ENCODE peak calls at places on chromosome X, in six cellular contexts. W, P, T, S, K and A are unnamed samples.

GRCh38 chrX:10017866-10018265 is 50.7 kb downstream of the CLDN34 start:
- DNase-seq in W (no peak), S (no peak), P (no peak), K (no peak), T (no peak), A (no peak)

GRCh38 chrX:1261285-1261684 is 7.3 kb upstream of the CSF2RA start:
- DNase-seq in W (no peak), K (no peak), T (no peak), P (no peak), S (no peak), A (no peak)

GRCh38 chrX:64188901-64189300 is 16.6 kb downstream of the AMER1 start:
- DNase-seq in P (no peak), S (no peak), K (no peak), W (no peak), T (no peak), A (no peak)

GRCh38 chrX:24563291-24564010 is 83.7 kb downstream of the PCYT1B start:
- DNase-seq in S (no peak), T (no peak), K (no peak), P (peak), W (no peak), A (no peak)

GRCh38 chrX:20028588-20028987 is 37.7 kb upstream of the BCLAF3 start:
- DNase-seq in T (no peak), S (no peak), P (no peak), W (no peak), K (no peak), A (no peak)

GRCh38 chrX:13468096-13468495 is 101.3 kb upstream of the EGFL6 start:
- DNase-seq in T (no peak), P (no peak), S (no peak), W (no peak), K (no peak), A (no peak)

GRCh38 chrX:19548934-19549333 is 33.6 kb upstream of the MAP3K15 start:
- DNase-seq in S (no peak), P (no peak), T (no peak), K (no peak), W (no peak), A (no peak)

GRCh38 chrX:132602701-132603100 is 113.9 kb upstream of the MBNL3 start:
- DNase-seq in W (no peak), K (no peak), T (no peak), P (no peak), S (no peak), A (no peak)

GRCh38 chrX:132071260-132071659 is 48.2 kb downstream of the STK26 start:
- DNase-seq in K (no peak), T (no peak), P (no peak), S (no peak), W (peak), A (no peak)

GRCh38 chrX:128975716-128976115 is 547.6 kb downstream of the SMARCA1 start:
- DNase-seq in K (no peak), P (peak), W (peak), T (no peak), S (no peak), A (no peak)

GRCh38 chrX:132375941-132376340 is 112.9 kb downstream of the MBNL3 start:
- DNase-seq in P (no peak), W (no peak), K (no peak), S (no peak), T (no peak), A (no peak)

GRCh38 chrX:124232523-124233201 is 99.8 kb upstream of the TEX13D start:
- DNase-seq in S (no peak), W (no peak), K (no peak), T (no peak), P (peak), A (no peak)

GRCh38 chrX:79268788-79269187 is 98.3 kb downstream of the ITM2A start:
- DNase-seq in W (no peak), K (no peak), S (no peak), T (no peak), P (no peak), A (no peak)